ENCODE peak calls at places on chromosomes 13 and 19, in eight cellular contexts. U is caudate nucleus; H is smooth muscle cell of the brain vasculature; W is RWPE2; N is GM12878; G is pancreas; R is NCI-H2081; O is stimulated activated CD4-positive, alpha-beta T cell treated with anti-CD3 and anti-CD28 coated beads, Interleukin-12 subunit alpha, Interleukin-12 subunit beta, amount 100 ng/mL, for 4 hours. K is an unnamed sample.

GRCh38 chr19:42290523-42291436 is 11.2 kb upstream of the PRR19 start:
- DNase-seq in U (no peak), O (peak; percentile 46), R (no peak), W (no peak), N (no peak), H (no peak), G (no peak), K (peak; percentile 64)

GRCh38 chr13:24680921-24681585 is 845 bp downstream of the ATP12A start:
- DNase-seq in H (no peak), N (no peak), G (no peak), W (no peak), O (no peak), U (no peak), R (no peak), K (no peak)

GRCh38 chr19:6802336-6803035 is 30.0 kb downstream of the VAV1 start:
- DNase-seq in U (no peak), W (no peak), R (no peak), H (no peak), O (peak; percentile 60), G (peak; percentile 43), N (peak; percentile 78), K (peak; percentile 45)

GRCh38 chr13:108003626-108004025 is 211.7 kb downstream of the LIG4 start:
- DNase-seq in W (no peak), O (no peak), N (no peak), R (peak; percentile 50), G (no peak), U (no peak), H (no peak), K (no peak)

GRCh38 chr19:57747472-57747807 is 825 bp downstream of the ZNF776 start:
- DNase-seq in O (no peak), G (no peak), R (no peak), U (no peak), H (no peak), W (no peak), N (no peak), K (no peak)

GRCh38 chr13:98821372-98822237 is 69.1 kb upstream of the SLC15A1 start:
- DNase-seq in U (no peak), H (peak; percentile 37), R (no peak), W (no peak), G (no peak), O (no peak), N (no peak), K (no peak)

GRCh38 chr19:48918071-48918470 is 15.4 kb upstream of the DHDH start:
- DNase-seq in H (no peak), G (no peak), W (no peak), U (no peak), N (no peak), R (no peak), O (no peak), K (no peak)

GRCh38 chr19:21362291-21362690 is 3.5 kb downstream of the ZNF738 start:
- DNase-seq in U (no peak), G (no peak), O (no peak), W (no peak), N (no peak), H (no peak), R (no peak), K (no peak)

GRCh38 chr13:99895428-99895998 is 76.1 kb downstream of the ZIC5 start:
- DNase-seq in N (no peak), O (peak; percentile 8), W (no peak), R (no peak), G (no peak), U (no peak), H (no peak), K (no peak)

GRCh38 chr19:10797078-10797477 is 38.9 kb downstream of the TMED1 start:
- DNase-seq in R (no peak), W (no peak), G (no peak), U (no peak), H (no peak), O (peak; percentile 4), N (no peak), K (peak; percentile 8)

GRCh38 chr19:52086481-52086880 is 9.1 kb downstream of the ZNF841 start:
- DNase-seq in N (no peak), R (no peak), O (no peak), H (no peak), W (no peak), G (no peak), U (no peak), K (no peak)

GRCh38 chr19:50060107-50060506 is 34.3 kb downstream of the ZNF473 start:
- DNase-seq in N (no peak), R (no peak), O (no peak), G (no peak), H (no peak), U (peak; percentile 42), W (no peak), K (no peak)

GRCh38 chr13:44555207-44555606 is 20.9 kb downstream of the TSC22D1 start:
- DNase-seq in O (no peak), U (no peak), H (no peak), N (no peak), W (no peak), R (no peak), G (no peak), K (no peak)

GRCh38 chr13:98026457-98026857 is 73.0 kb downstream of the IPO5 start:
- DNase-seq in W (no peak), U (no peak), O (no peak), R (no peak), G (no peak), N (no peak), H (peak; percentile 57), K (no peak)

GRCh38 chr19:28493881-28494280 is 719.1 kb downstream of the UQCRFS1 start:
- DNase-seq in H (no peak), N (no peak), G (no peak), U (no peak), W (no peak), R (no peak), O (no peak), K (no peak)

GRCh38 chr19:11137542-11138384 is 17.8 kb downstream of the SPC24 start:
- DNase-seq in U (peak; percentile 61), O (peak; percentile 35), G (peak; percentile 68), H (no peak), N (no peak), R (peak; percentile 93), W (peak; percentile 87), K (peak; percentile 36)

GRCh38 chr19:36009220-36009619 is 607 bp upstream of the SYNE4 start:
- DNase-seq in N (no peak), U (no peak), G (no peak), R (peak; percentile 34), H (no peak), W (no peak), O (peak; percentile 54), K (no peak)

GRCh38 chr19:44737238-44738160 is 11.0 kb upstream of the BCL3 start:
- DNase-seq in U (no peak), N (no peak), G (no peak), W (no peak), H (no peak), O (no peak), R (no peak), K (no peak)

GRCh38 chr13:82655518-82655855 is 1226.8 kb downstream of the SLITRK1 start:
- DNase-seq in W (no peak), R (no peak), G (no peak), O (no peak), U (no peak), H (no peak), N (no peak), K (no peak)

GRCh38 chr13:46641274-46642081 is 88.5 kb downstream of the LRCH1 start:
- DNase-seq in G (no peak), H (no peak), N (no peak), R (no peak), U (no peak), W (no peak), O (no peak), K (no peak)

GRCh38 chr13:32040689-32041088 is 9.1 kb downstream of the FRY start:
- DNase-seq in U (no peak), N (no peak), W (no peak), O (no peak), G (no peak), R (no peak), H (no peak), K (no peak)

GRCh38 chr13:30818323-30818960 is 83.1 kb downstream of the ALOX5AP start:
- DNase-seq in O (no peak), U (no peak), H (no peak), N (no peak), G (no peak), R (no peak), W (no peak), K (no peak)

GRCh38 chr13:41788552-41788951 is 172.4 kb downstream of the VWA8 start:
- DNase-seq in R (no peak), U (no peak), N (no peak), W (no peak), O (no peak), H (no peak), G (no peak), K (no peak)

GRCh38 chr13:113811081-113811928 is 52.3 kb downstream of the TMEM255B start:
- DNase-seq in G (no peak), U (no peak), O (no peak), W (no peak), N (no peak), R (no peak), H (no peak), K (no peak)

GRCh38 chr13:66940113-66940512 is 290.0 kb downstream of the PCDH9 start:
- DNase-seq in H (no peak), G (no peak), U (no peak), W (no peak), O (no peak), N (no peak), R (no peak), K (no peak)

GRCh38 chr19:18418034-18418724 is 1.0 kb upstream of the SSBP4 start:
- DNase-seq in G (peak; percentile 55), R (no peak), U (peak; percentile 49), O (no peak), H (no peak), N (no peak), W (peak; percentile 72), K (no peak)

GRCh38 chr19:47324502-47324901 is 7.5 kb upstream of the C5AR2 start:
- DNase-seq in W (no peak), R (no peak), U (no peak), O (no peak), H (no peak), N (no peak), G (peak; percentile 49), K (no peak)

GRCh38 chr13:37173214-37173613 is 67.8 kb upstream of the CSNK1A1L start:
- DNase-seq in R (no peak), N (no peak), W (no peak), O (no peak), U (no peak), G (no peak), H (no peak), K (no peak)

GRCh38 chr19:19670070-19670551 is 1.5 kb downstream of the ZNF101 start:
- DNase-seq in N (no peak), G (no peak), W (no peak), H (no peak), U (no peak), R (no peak), O (no peak), K (no peak)

GRCh38 chr13:72839831-72840426 is 58.0 kb downstream of the PIBF1 start:
- DNase-seq in H (peak; percentile 9), U (no peak), G (peak; percentile 22), W (no peak), O (peak; percentile 30), R (peak; percentile 46), N (peak; percentile 3), K (no peak)

GRCh38 chr13:113144255-113144629 is 14.2 kb upstream of the PROZ start:
- DNase-seq in G (no peak), U (no peak), H (no peak), N (no peak), W (no peak), R (no peak), O (no peak), K (no peak)

GRCh38 chr19:17183271-17183757 is 31.8 kb upstream of the USE1 start:
- DNase-seq in G (no peak), H (no peak), O (no peak), R (no peak), U (no peak), N (no peak), W (no peak), K (no peak)

K was measured in effector CD8-positive, alpha-beta T cell.